ENCODE peak calls at places on chromosomes 1 and 21, in four cellular contexts. I, G, W and N are unnamed samples. For H3K36me3, the result is how much of the 10 kb centered on the place peaks cover.

GRCh38 chr1:99820546-99820945 is 29.6 kb upstream of the AGL start:
- DNase-seq in I (no peak), G (no peak), W (no peak), N (no peak)

GRCh38 chr1:173161510-173162221 is 45.5 kb downstream of the TNFSF4 start:
- DNase-seq in I (no peak), G (no peak), W (peak), N (no peak)

GRCh38 chr1:26403656-26404055 is 7.0 kb upstream of the LIN28A start:
- DNase-seq in I (no peak), G (no peak), W (no peak), N (no peak)

GRCh38 chr1:27117733-27118439 is 37.0 kb downstream of the SLC9A1 start:
- DNase-seq in I (no peak), G (no peak), W (peak), N (no peak)

GRCh38 chr1:12019858-12020509 is 686 bp downstream of the MIIP start:
- DNase-seq in I (no peak), G (peak), W (no peak), N (peak)

GRCh38 chr1:233328661-233329498 is 1.4 kb downstream of the MAP3K21 start:
- DNase-seq in I (no peak), G (no peak), W (no peak), N (no peak)

GRCh38 chr1:64543831-64544230 is 73.9 kb downstream of the CACHD1 start:
- DNase-seq in I (no peak), G (no peak), W (peak), N (peak)

GRCh38 chr1:151003175-151003574 is 3.5 kb downstream of the MINDY1 start:
- DNase-seq in I (no peak), G (no peak), W (no peak), N (no peak)

GRCh38 chr1:219710529-219711194 is 97.8 kb upstream of the ZC3H11B start:
- DNase-seq in I (no peak), G (no peak), W (peak), N (no peak)

GRCh38 chr21:44907225-44907965 is 13.3 kb downstream of the ITGB2 start:
- DNase-seq in I (no peak), G (no peak), W (no peak), N (no peak)
- H3K36me3 ChIP-seq in I (under half), G (under half), W (under half), N (under half)

GRCh38 chr1:2049517-2050481 is at the start of gene PRKCZ:
- DNase-seq in I (peak), G (peak), W (no peak), N (peak)
- TF ChIP-seq CTCF in I (no peak), G (peak), W (peak), N (peak)

GRCh38 chr1:228396770-228397453 is 9.7 kb downstream of the TRIM11 start:
- DNase-seq in I (no peak), G (no peak), W (no peak), N (no peak)
- H3K36me3 ChIP-seq in I (under half), G (under half), W (under half), N (half or more)

GRCh38 chr1:232250838-232251237 is 379.1 kb downstream of the SIPA1L2 start:
- DNase-seq in I (no peak), G (peak), W (no peak), N (no peak)
- TF ChIP-seq CTCF in I (no peak), G (no peak), W (no peak), N (no peak)

DNA sequence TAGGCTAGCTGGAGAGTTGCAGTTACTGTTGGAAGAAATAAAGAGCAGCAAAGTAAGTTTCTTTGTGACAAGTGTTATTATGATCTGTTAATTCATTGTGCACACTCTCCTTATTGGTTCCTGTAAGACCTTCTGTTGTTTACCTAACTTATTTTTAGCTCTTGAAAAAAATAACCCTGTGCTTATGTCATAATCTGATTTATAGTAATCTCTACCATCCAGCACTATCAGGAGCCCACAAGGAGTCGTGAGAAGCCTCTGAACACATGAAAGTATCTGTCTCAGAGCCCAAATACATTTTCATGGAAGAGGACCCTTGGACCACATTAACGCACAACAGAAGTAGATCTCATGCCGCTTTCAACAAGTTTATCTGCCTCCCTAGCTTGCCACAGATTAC is 45.8 kb downstream of the CENPF start:
- DNase-seq in I (no peak), G (no peak), W (no peak), N (no peak)
- H3K36me3 ChIP-seq in I (under half), G (half or more), W (under half), N (under half)

DNA sequence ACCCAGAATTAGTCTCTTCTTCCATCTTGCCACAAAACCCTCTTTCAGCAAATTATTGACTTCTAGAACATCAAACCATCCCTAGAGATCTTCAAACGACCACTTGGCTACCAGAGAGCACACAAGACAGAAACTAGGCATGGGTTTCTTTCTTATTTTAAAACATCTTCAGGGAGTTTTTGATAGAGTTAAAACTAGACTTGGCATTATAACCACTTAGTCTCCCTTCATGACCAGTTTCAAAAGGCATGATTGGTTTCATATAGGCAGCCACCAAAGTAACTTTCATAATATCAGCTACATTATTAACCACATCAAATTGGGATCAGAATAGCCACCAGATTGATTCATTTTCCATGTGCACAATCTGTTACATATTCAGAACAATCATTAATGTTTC is 368.4 kb upstream of the GREM2 start:
- DNase-seq in I (no peak), G (no peak), W (no peak), N (no peak)
- TF ChIP-seq CTCF in I (no peak), G (no peak), W (no peak), N (no peak)